ENCODE peak calls at places on chromosomes 4 and X, in four cellular contexts. H, C, M and W are unnamed samples.

GRCh38 chrX:115459883-115460564 is 101.0 kb upstream of the PLS3 start:
- DNase-seq in H (no peak), C (no peak), M (no peak), W (no peak)

GRCh38 chr4:6747690-6748068 is 31.7 kb downstream of the BLOC1S4 start:
- DNase-seq in H (no peak), C (no peak), M (peak), W (no peak)

GRCh38 chr4:142095886-142096605 is 459.7 kb downstream of the IL15 start:
- DNase-seq in H (peak), C (peak), M (no peak), W (no peak)

GRCh38 chr4:164068392-164068791 is 573.9 kb downstream of the TMA16 start:
- DNase-seq in H (no peak), C (no peak), M (peak), W (no peak)

GRCh38 chrX:38232287-38232686 is 11.6 kb upstream of the SRPX start:
- DNase-seq in H (no peak), C (no peak), M (no peak), W (no peak)

GRCh38 chr4:110059556-110060191 is 138.7 kb downstream of the ELOVL6 start:
- DNase-seq in H (peak), C (no peak), M (no peak), W (no peak)

GRCh38 chr4:24169956-24170355 is 280.1 kb upstream of the PPARGC1A start:
- DNase-seq in H (no peak), C (no peak), M (no peak), W (no peak)

GRCh38 chr4:154137320-154137905 is 348.5 kb upstream of the SFRP2 start:
- DNase-seq in H (no peak), C (no peak), M (no peak), W (no peak)

GRCh38 chrX:152897216-152898144 is at the start of gene ZNF185:
- DNase-seq in H (peak), C (peak), M (peak), W (no peak)

GRCh38 chrX:109840585-109840984 is 107.5 kb upstream of the ACSL4 start:
- DNase-seq in H (no peak), C (peak), M (no peak), W (no peak)

GRCh38 chr4:139922625-139923024 is 231.4 kb downstream of the MAML3 start:
- DNase-seq in H (peak), C (no peak), M (no peak), W (no peak)

GRCh38 chrX:39327255-39327654 is 526.0 kb downstream of the MID1IP1 start:
- DNase-seq in H (peak), C (no peak), M (no peak), W (no peak)

GRCh38 chr4:184534511-184535391 is 60.4 kb upstream of the IRF2 start:
- DNase-seq in H (peak), C (no peak), M (no peak), W (no peak)

GRCh38 chrX:50594788-50595187 is 124.2 kb upstream of the DGKK start:
- DNase-seq in H (peak), C (no peak), M (no peak), W (no peak)

GRCh38 chrX:106997611-106998010 is 2.4 kb downstream of the MORC4 start:
- DNase-seq in H (no peak), C (no peak), M (no peak), W (no peak)

DNA sequence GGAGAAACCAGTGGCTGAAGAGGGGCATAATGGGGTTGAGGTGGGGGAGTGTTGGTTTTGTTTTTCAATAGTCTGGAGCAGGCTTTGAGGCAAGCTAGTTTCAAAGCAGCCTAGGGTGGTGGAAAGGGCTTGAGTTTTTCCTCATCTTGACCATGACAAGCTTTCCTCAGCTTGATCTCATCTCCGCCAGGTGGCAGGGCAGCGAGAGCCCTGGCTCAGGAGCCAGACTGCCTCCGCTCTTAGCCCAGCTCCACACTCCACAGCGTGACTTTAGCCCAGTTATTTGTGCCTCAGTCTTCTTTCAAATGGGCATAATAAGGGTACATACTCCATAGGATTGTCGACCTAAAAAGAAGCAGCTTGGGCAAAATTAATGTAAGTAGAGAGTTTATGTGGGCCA is 29.9 kb upstream of the SOWAHD start:
- DNase-seq in H (no peak), C (peak), M (no peak), W (no peak)
- TF ChIP-seq CTCF in H (no peak), C (peak), M (no peak), W (no peak)

GRCh38 chr4:1012031-1012739 is 759 bp downstream of the FGFRL1 start:
- DNase-seq in H (peak), C (no peak), M (no peak), W (peak)
- H3K4me3 ChIP-seq in H (peak), C (peak), M (peak), W (peak)

DNA sequence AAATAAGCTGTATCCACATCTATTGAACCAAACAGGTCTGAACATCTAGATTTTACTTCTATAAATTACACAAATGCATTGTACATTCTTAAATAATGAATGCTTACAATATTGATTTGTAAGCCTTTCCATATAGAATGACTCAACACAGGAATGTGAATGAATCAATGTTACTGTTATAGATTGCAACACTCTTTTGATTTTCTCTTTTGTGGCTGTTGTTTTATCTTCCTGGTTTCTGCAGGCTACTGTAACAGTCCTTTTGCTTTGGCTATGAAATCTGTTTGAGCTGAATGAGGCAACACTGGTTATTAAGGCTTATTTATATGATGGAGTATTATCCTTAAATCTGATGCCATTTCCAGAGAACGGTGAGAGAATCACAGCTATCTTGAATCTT is 49.5 kb downstream of the GPR50 start:
- DNase-seq in H (no peak), C (no peak), M (no peak), W (no peak)
- TF ChIP-seq CTCF in H (no peak), C (no peak), M (no peak), W (no peak)

GRCh38 chrX:30573125-30573524 is 4.4 kb downstream of the TASL start:
- DNase-seq in H (no peak), C (no peak), M (no peak), W (no peak)

GRCh38 chrX:30576881-30577280 is 685 bp downstream of the TASL start:
- DNase-seq in H (no peak), C (no peak), M (no peak), W (no peak)

GRCh38 chrX:30572678-30573077 is 4.9 kb downstream of the TASL start:
- DNase-seq in H (no peak), C (no peak), M (no peak), W (no peak)

GRCh38 chrX:30570505-30570904 is 7.1 kb downstream of the TASL start:
- DNase-seq in H (peak), C (no peak), M (no peak), W (no peak)

GRCh38 chrX:30572004-30572403 is 5.6 kb downstream of the TASL start:
- DNase-seq in H (no peak), C (no peak), M (no peak), W (no peak)
- H3K4me3 ChIP-seq in H (no peak), C (no peak), M (no peak), W (no peak)

GRCh38 chr4:53558061-53558801 is 33.1 kb downstream of the LNX1 start:
- DNase-seq in H (peak), C (no peak), M (no peak), W (no peak)
- TF ChIP-seq CTCF in H (peak), C (no peak), M (no peak), W (no peak)